ENCODE peak calls at places on chromosomes 12 and 14, in five cellular contexts. H is HCT116, K is GM12878, F is K562, E is HepG2. M is an unnamed sample.

GRCh38 chr12:31227401-31227981 is 98.5 kb downstream of the SINHCAF start:
- DNase-seq in H (no peak), K (no peak), F (no peak), E (no peak), M (no peak)

GRCh38 chr12:122862110-122862634 is 26.9 kb downstream of the HIP1R start:
- DNase-seq in H (no peak), K (no peak), F (no peak), E (no peak), M (peak; percentile 27)

GRCh38 chr12:3869860-3870259 is 3.3 kb downstream of the PARP11 start:
- DNase-seq in H (no peak), K (no peak), F (no peak), E (no peak), M (no peak)

GRCh38 chr12:124920353-124920935 is 6.0 kb upstream of the UBC start:
- DNase-seq in H (no peak), K (no peak), F (no peak), E (no peak), M (no peak)

GRCh38 chr12:79121486-79121885 is 256.9 kb downstream of the SYT1 start:
- DNase-seq in H (peak; percentile 4), K (no peak), F (peak; percentile 5), E (no peak), M (peak; percentile 19)

GRCh38 chr14:68651652-68652432 is 141.0 kb downstream of the ZFP36L1 start:
- DNase-seq in H (no peak), K (no peak), F (no peak), E (no peak), M (no peak)

GRCh38 chr12:110796952-110797351 is 49.8 kb upstream of the CCDC63 start:
- DNase-seq in H (peak; percentile 40), K (no peak), F (peak; percentile 50), E (no peak), M (no peak)

GRCh38 chr12:116358850-116359761 is 81.6 kb upstream of the MED13L start:
- DNase-seq in H (peak; percentile 82), K (no peak), F (peak; percentile 89), E (peak; percentile 92), M (peak; percentile 84)

GRCh38 chr12:54984602-54985376 is at the start of gene TESPA1:
- DNase-seq in H (no peak), K (peak; percentile 90), F (no peak), E (no peak), M (no peak)

GRCh38 chr12:8493084-8493483 is 20.2 kb upstream of the CLEC4D start:
- DNase-seq in H (no peak), K (peak; percentile 72), F (no peak), E (no peak), M (no peak)

GRCh38 chr12:13177373-13177772 is 19.2 kb upstream of the EMP1 start:
- DNase-seq in H (no peak), K (no peak), F (no peak), E (no peak), M (no peak)

GRCh38 chr14:75418779-75419768 is 8.7 kb upstream of the JDP2 start:
- DNase-seq in H (peak; percentile 58), K (peak; percentile 57), F (peak; percentile 63), E (no peak), M (no peak)

GRCh38 chr12:84069699-84070098 is 842.9 kb downstream of the SLC6A15 start:
- DNase-seq in H (no peak), K (no peak), F (no peak), E (no peak), M (no peak)

GRCh38 chr12:6962285-6963015 is 8.0 kb downstream of the PHB2 start:
- DNase-seq in H (no peak), K (no peak), F (peak; percentile 29), E (no peak), M (peak; percentile 35)

GRCh38 chr14:106522990-106523389 is 996.6 kb downstream of the TMEM121 start:
- DNase-seq in H (no peak), K (no peak), F (no peak), E (no peak), M (no peak)

GRCh38 chr12:57101892-57102695 is 9.1 kb downstream of the STAT6 start:
- DNase-seq in H (no peak), K (no peak), F (peak; percentile 66), E (peak; percentile 99), M (peak; percentile 40)

GRCh38 chr12:52015393-52016081 is 8.8 kb downstream of the TAMALIN start:
- DNase-seq in H (no peak), K (no peak), F (no peak), E (no peak), M (no peak)

GRCh38 chr12:59716049-59716448 is 120.2 kb downstream of the SLC16A7 start:
- DNase-seq in H (no peak), K (no peak), F (no peak), E (no peak), M (no peak)

GRCh38 chr14:22505309-22505708 is 83.7 kb downstream of the DAD1 start:
- DNase-seq in H (no peak), K (no peak), F (no peak), E (no peak), M (no peak)
- TF ChIP-seq ZBTB33 in H (no peak), K (no peak), F (no peak), E (no peak), M (no peak)

DNA sequence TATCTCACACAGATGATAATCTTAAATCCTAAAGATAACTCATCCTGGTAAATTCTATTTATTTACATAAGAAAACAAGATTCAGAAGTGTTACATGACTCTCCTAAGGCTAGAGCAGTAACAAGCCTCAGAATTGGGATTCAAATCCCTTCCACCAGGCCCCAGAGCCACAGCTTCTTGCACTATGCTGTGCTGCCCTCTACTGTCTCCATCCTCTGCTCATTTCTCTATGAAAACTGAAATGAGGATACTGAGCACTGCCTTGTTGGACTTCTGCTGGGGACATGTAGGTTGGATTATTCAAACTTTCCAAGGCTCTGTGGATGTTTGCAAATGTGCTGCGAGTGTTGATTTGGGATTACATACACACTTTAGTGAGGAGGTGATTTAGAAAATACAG is 23.5 kb upstream of the C12orf50 start:
- DNase-seq in H (peak; percentile 27), K (no peak), F (peak; percentile 15), E (peak; percentile 30), M (peak; percentile 30)
- TF ChIP-seq ZBTB33 in H (no peak), K (no peak), F (no peak), E (no peak), M (no peak)

DNA sequence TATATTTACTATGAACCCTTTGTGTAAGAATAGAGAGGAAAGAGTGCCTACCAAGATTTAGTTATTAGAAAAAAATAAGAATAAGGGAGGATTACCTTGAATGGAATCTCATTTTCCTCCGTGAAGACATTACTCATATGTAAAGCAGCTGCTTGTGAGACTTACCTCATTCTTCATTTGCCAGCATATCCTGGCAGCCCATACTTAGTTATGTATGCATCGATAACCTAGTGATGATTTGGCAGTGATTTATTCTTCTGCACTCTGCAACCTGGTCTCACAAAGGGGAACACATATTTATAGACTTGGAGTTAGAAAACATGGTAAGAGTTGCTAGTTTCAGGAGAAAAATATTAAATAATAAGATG is 56.8 kb downstream of the LRFN5 start:
- DNase-seq in H (no peak), K (no peak), F (no peak), E (no peak), M (no peak)
- TF ChIP-seq ZBTB33 in H (no peak), K (no peak), F (no peak), E (no peak), M (no peak)

DNA sequence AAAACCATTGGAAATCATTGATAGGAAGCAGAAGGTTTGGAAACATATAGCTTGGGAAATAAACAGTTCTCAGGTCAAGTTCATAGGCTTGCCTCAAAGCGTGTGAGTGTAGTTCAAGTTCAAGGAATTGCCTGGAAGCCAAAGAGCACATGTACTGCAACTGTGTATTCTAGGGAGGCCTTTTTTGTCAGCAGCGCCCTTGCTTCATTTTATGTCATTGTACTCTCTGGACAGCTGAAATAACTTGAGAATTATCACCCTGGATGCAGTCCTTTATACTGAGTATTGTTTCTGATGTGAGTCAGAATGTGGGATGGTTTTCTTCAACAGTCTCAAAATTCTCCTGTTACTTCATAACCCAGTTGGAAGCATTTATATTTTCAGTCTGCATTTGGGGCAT is 16.0 kb upstream of the EVL start:
- DNase-seq in H (no peak), K (no peak), F (no peak), E (peak; percentile 26), M (no peak)
- TF ChIP-seq ZBTB33 in H (no peak), K (no peak), F (no peak), E (no peak), M (no peak)

GRCh38 chr12:64304571-64304970 is 82.5 kb upstream of the KICS2 start:
- DNase-seq in H (no peak), K (no peak), F (no peak), E (no peak), M (no peak)
- TF ChIP-seq ZBTB33 in H (no peak), K (no peak), F (no peak), E (no peak), M (no peak)

DNA sequence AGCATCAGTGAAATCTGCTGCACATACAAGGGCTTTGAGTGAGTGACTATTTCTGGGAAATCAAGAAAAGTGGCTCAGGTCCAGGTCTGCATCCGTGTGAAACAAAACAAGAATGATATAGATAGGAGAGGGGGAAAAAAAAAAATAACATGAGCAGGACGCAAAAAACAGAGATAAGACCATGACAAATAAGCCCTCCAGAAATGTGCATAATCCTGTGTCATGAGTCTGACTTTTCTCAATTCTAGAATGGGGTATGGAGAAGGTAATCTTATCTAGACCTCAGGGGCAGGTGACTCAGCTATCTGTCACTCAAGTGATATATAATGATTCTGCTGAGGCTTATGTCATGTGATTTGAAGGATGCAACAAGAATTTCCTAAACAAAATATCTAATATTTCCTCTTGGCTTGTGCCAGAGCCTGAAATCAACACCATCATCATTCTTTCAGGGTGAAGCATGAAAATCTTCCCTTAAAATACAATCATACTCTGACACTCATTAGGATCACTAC is 250.0 kb downstream of the PHLDA1 start:
- DNase-seq in H (peak; percentile 49), K (no peak), F (peak; percentile 35), E (no peak), M (no peak)
- TF ChIP-seq ZBTB33 in H (no peak), K (no peak), F (no peak), E (no peak), M (peak; percentile 29)

DNA sequence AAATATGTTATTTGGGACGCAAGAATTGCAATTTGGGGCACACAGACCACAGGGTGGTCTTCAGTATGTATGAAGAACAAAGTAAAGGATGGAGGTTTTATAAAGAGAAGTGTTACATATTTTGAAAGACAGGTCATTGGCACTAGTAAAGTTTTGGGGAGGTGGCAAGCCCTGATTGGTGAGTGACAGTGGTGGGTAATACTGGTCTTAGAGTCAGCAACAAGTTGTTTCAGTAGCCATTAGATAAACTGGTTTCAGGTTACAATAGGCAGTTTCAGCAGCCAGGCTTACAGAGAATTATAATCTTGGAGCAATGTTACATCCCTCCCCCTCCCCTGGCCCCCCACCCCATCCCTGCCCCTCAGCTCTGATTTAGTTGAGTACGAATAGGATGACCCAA is 17.5 kb downstream of the MARK3 start:
- DNase-seq in H (no peak), K (no peak), F (no peak), E (no peak), M (no peak)
- TF ChIP-seq ZBTB33 in H (no peak), K (no peak), F (no peak), E (no peak), M (no peak)

DNA sequence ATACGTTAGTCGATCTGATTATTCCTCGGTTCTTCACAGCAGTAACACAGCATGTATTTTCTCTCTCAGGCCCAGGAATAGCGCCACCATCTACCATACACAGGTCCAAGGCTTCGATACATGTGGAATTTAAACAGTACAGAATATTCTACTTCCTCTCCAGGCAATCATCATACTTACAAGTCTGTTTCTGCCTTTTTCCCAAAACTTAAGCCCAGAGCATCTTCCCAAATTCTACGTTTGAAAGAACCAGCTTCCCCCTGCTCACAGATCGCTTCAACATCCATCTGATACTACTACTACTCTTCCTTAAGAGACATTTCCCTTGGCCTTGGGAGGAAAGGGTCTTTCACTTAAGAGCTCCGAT is 626 bp downstream of the TXNDC16 start:
- DNase-seq in H (no peak), K (no peak), F (no peak), E (peak; percentile 32), M (peak; percentile 38)
- TF ChIP-seq ZBTB33 in H (no peak), K (no peak), F (no peak), E (no peak), M (no peak)

M was measured in SK-N-SH.